ENCODE peak calls at places on chromosomes 5 and 9, in five cellular contexts. D is H9, J is trophoblast cell, H is neuronal stem cell, A is H1. Q is an unnamed sample.

GRCh38 chr5:10633271-10634049 is 69.6 kb downstream of the ANKRD33B start:
- DNase-seq in D (no peak), J (no peak), H (no peak), A (no peak), Q (no peak)

GRCh38 chr5:175060264-175060663 is 335.9 kb downstream of the MSX2 start:
- DNase-seq in D (no peak), J (no peak), H (no peak), A (no peak), Q (no peak)

GRCh38 chr5:95701074-95701473 is 18.3 kb upstream of the SPATA9 start:
- DNase-seq in D (no peak), J (no peak), H (no peak), A (no peak), Q (no peak)

GRCh38 chr9:33466565-33467495 is 6.9 kb downstream of the NOL6 start:
- DNase-seq in D (peak; percentile 74), J (peak; percentile 83), H (peak; percentile 38), A (peak; percentile 96), Q (peak; percentile 37)

GRCh38 chr9:126965541-126966428 is 51.2 kb downstream of the RALGPS1 start:
- DNase-seq in D (peak; percentile 65), J (peak; percentile 52), H (peak; percentile 20), A (peak; percentile 60), Q (peak; percentile 65)

GRCh38 chr5:146039420-146039819 is 66.0 kb downstream of the PLAC8L1 start:
- DNase-seq in D (no peak), J (no peak), H (no peak), A (no peak), Q (no peak)

GRCh38 chr9:69249337-69249736 is 75.3 kb downstream of the TJP2 start:
- DNase-seq in D (no peak), J (no peak), H (no peak), A (no peak), Q (no peak)

GRCh38 chr5:143554194-143554717 is 150.8 kb upstream of the NR3C1 start:
- DNase-seq in D (no peak), J (peak; percentile 87), H (no peak), A (no peak), Q (peak; percentile 85)

GRCh38 chr9:35495984-35496383 is 6.1 kb downstream of the RUSC2 start:
- DNase-seq in D (no peak), J (no peak), H (no peak), A (no peak), Q (no peak)

GRCh38 chr5:96566775-96567174 is 95.4 kb upstream of the CAST start:
- DNase-seq in D (no peak), J (no peak), H (no peak), A (no peak), Q (no peak)

GRCh38 chr9:122193651-122194050 is 33.9 kb downstream of the MORN5 start:
- DNase-seq in D (no peak), J (no peak), H (no peak), A (no peak), Q (no peak)

GRCh38 chr9:25397746-25398145 is 280.5 kb downstream of the TUSC1 start:
- DNase-seq in D (no peak), J (no peak), H (no peak), A (no peak), Q (no peak)

GRCh38 chr5:61053937-61054336 is 108.3 kb downstream of the SMIM15 start:
- DNase-seq in D (no peak), J (no peak), H (no peak), A (no peak), Q (peak; percentile 32)

GRCh38 chr9:133700861-133701320 is 37.3 kb downstream of the SARDH start:
- DNase-seq in D (no peak), J (no peak), H (no peak), A (no peak), Q (no peak)

GRCh38 chr5:138465288-138466057 is at the start of gene EGR1:
- DNase-seq in D (peak; percentile 95), J (peak; percentile 94), H (peak; percentile 97), A (peak; percentile 69), Q (peak; percentile 95)

GRCh38 chr5:163634061-163634460 is 128.6 kb downstream of the MAT2B start:
- DNase-seq in D (no peak), J (no peak), H (no peak), A (no peak), Q (no peak)

GRCh38 chr9:19232117-19232829 is 1.8 kb downstream of the DENND4C start:
- DNase-seq in D (no peak), J (no peak), H (no peak), A (no peak), Q (peak; percentile 25)

GRCh38 chr5:137234973-137235943 is 263.9 kb downstream of the SPOCK1 start:
- DNase-seq in D (no peak), J (peak; percentile 96), H (no peak), A (no peak), Q (no peak)

GRCh38 chr5:88820581-88820980 is 62.4 kb downstream of the MEF2C start:
- DNase-seq in D (no peak), J (no peak), H (no peak), A (no peak), Q (no peak)

GRCh38 chr5:66796306-66797292 is 200.4 kb downstream of the MAST4 start:
- DNase-seq in D (no peak), J (no peak), H (no peak), A (no peak), Q (peak; percentile 8)

GRCh38 chr5:115170128-115170923 is 618 bp upstream of the TRIM36 start:
- DNase-seq in D (no peak), J (peak; percentile 54), H (no peak), A (peak; percentile 85), Q (peak; percentile 38)

GRCh38 chr5:142246263-142246662 is 78.6 kb downstream of the SPRY4 start:
- DNase-seq in D (no peak), J (peak; percentile 43), H (no peak), A (no peak), Q (no peak)

GRCh38 chr9:99822096-99822595 is 461 bp downstream of the NR4A3 start:
- DNase-seq in D (no peak), J (no peak), H (no peak), A (peak; percentile 72), Q (no peak)

GRCh38 chr9:72362680-72363139 is 2.3 kb downstream of the ZFAND5 start:
- DNase-seq in D (no peak), J (peak; percentile 60), H (no peak), A (no peak), Q (peak; percentile 90)

GRCh38 chr5:170805666-170806065 is 22.1 kb downstream of the GABRP start:
- DNase-seq in D (no peak), J (no peak), H (no peak), A (no peak), Q (no peak)

GRCh38 chr5:158050401-158050800 is 191.5 kb upstream of the CLINT1 start:
- DNase-seq in D (no peak), J (peak; percentile 55), H (no peak), A (no peak), Q (no peak)

GRCh38 chr5:168929656-168930055 is 350.5 kb upstream of the PANK3 start:
- DNase-seq in D (no peak), J (no peak), H (no peak), A (no peak), Q (no peak)

GRCh38 chr5:168935183-168935582 is 356.0 kb upstream of the PANK3 start:
- DNase-seq in D (no peak), J (no peak), H (no peak), A (no peak), Q (no peak)

GRCh38 chr5:168934186-168934585 is 355.0 kb upstream of the PANK3 start:
- DNase-seq in D (no peak), J (no peak), H (no peak), A (no peak), Q (no peak)

GRCh38 chr5:168932400-168932799 is 353.2 kb upstream of the PANK3 start:
- DNase-seq in D (no peak), J (peak; percentile 35), H (no peak), A (no peak), Q (no peak)

DNA sequence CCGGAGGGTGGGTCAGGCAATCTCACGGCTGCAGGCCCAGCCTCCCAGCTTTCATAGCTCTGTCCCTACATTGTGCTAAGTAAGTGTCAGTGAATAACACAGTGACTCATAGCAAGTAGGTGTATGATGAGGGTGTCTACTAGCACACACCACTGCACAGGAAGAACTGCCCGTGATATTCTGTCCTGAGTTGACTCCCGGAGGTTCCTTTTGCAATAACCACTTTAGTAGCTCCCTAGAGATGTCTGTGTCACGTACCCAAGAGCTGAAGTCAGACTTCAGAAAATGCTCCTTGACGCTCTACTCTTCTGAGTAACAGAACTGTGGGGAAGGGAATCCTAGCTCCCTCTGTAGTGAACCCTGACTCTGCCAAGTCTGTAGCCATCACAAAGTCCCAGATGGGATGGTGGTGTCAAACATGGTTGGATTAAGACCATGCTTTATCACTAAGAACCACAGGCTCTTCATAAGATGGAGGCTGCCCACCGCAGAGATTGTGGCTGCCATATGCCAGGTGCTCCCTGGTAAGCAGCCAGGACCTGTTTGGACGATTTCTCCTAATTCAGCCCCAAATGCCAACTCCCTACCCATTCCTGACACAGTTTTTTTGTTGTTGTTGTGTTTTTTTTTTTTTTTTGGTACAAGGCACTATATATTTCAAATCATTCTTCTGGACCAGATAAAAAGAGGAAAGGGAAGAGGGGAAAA is 352.6 kb upstream of the PANK3 start:
- DNase-seq in D (no peak), J (peak; percentile 81), H (no peak), A (no peak), Q (peak; percentile 36)
- H2BK12ac ChIP-seq in D (no peak overlapping the region), J (no peak overlapping the region), H (no peak overlapping the region), A (no peak overlapping the region), Q (no peak overlapping the region)

DNA sequence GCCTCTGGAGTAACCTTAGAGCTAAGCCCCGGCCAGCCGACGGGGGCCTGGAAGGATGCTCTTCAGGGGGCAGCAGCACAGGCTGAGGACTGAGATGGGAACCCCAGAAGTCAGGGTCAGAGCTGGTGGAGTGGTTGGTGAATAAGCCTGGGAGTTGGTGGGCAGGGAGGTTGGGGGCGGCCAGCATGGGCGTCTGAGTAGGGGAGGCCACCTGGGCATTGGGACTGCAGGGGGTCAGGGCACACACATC is 14.4 kb downstream of the NINJ1 start:
- DNase-seq in D (no peak), J (no peak), H (no peak), A (no peak), Q (no peak)
- H4K91ac ChIP-seq in D (no peak overlapping the region), J (no peak overlapping the region), H (no peak overlapping the region), A (no peak overlapping the region), Q (peak overlapping the region; percentile 65)

GRCh38 chr5:117562647-117563046 is 988.0 kb upstream of the SEMA6A start:
- DNase-seq in D (no peak), J (no peak), H (no peak), A (no peak), Q (no peak)

GRCh38 chr5:117559005-117559844 is 984.6 kb upstream of the SEMA6A start:
- DNase-seq in D (no peak), J (no peak), H (no peak), A (no peak), Q (no peak)

GRCh38 chr5:117561531-117561930 is 986.9 kb upstream of the SEMA6A start:
- DNase-seq in D (no peak), J (no peak), H (no peak), A (no peak), Q (no peak)
- H2BK12ac ChIP-seq in D (no peak overlapping the region), J (no peak overlapping the region), H (no peak overlapping the region), A (no peak overlapping the region), Q (no peak overlapping the region)

GRCh38 chr5:93346301-93346700 is 234.7 kb downstream of the NR2F1-AS1 start:
- DNase-seq in D (no peak), J (no peak), H (no peak), A (no peak), Q (no peak)

GRCh38 chr5:93348231-93348630 is 232.8 kb downstream of the NR2F1-AS1 start:
- DNase-seq in D (no peak), J (peak; percentile 13), H (no peak), A (no peak), Q (no peak)

GRCh38 chr5:93342563-93343061 is 238.4 kb downstream of the NR2F1-AS1 start:
- DNase-seq in D (no peak), J (no peak), H (no peak), A (no peak), Q (no peak)

GRCh38 chr5:93340881-93341280 is 240.1 kb downstream of the NR2F1-AS1 start:
- DNase-seq in D (no peak), J (no peak), H (no peak), A (no peak), Q (no peak)

GRCh38 chr5:93343570-93343969 is 237.4 kb downstream of the NR2F1-AS1 start:
- DNase-seq in D (no peak), J (no peak), H (no peak), A (no peak), Q (no peak)
- H4K91ac ChIP-seq in D (no peak overlapping the region), J (no peak overlapping the region), H (no peak overlapping the region), A (no peak overlapping the region), Q (no peak overlapping the region)

Q was measured in mesenchymal stem cell.